ENCODE peak calls at places on chromosomes 13 and 19, in five cellular contexts. M is mesendoderm, L is IMR-90, Q is mesenchymal stem cell, Y is H1. O is an unnamed sample. For H3K4me1, the result is how much of the 10 kb centered on the place peaks cover.

GRCh38 chr13:102286326-102286725 is 115.5 kb downstream of the FGF14 start:
- DNase-seq in Y (no peak), L (peak), M (peak), Q (peak), O (no peak)

GRCh38 chr13:76769238-76769859 is 116.9 kb downstream of the KCTD12 start:
- DNase-seq in Q (no peak), M (no peak), L (no peak), Y (no peak), O (no peak)

GRCh38 chr13:111872475-111873150 is 194.3 kb upstream of the SOX1 start:
- DNase-seq in M (no peak), Q (no peak), L (no peak), Y (no peak), O (no peak)

GRCh38 chr13:79212064-79212619 is 193.9 kb downstream of the RBM26 start:
- DNase-seq in L (no peak), M (no peak), Q (no peak), Y (no peak), O (no peak)

GRCh38 chr13:100461309-100462035 is 127.1 kb downstream of the GGACT start:
- DNase-seq in Q (peak), Y (no peak), L (peak), M (peak), O (no peak)

GRCh38 chr19:3249408-3249807 is 24.9 kb downstream of the CELF5 start:
- DNase-seq in M (peak), L (no peak), Q (no peak), Y (no peak), O (peak)

GRCh38 chr13:75876371-75877050 is 240.4 kb downstream of the LMO7 start:
- DNase-seq in Y (peak), M (peak), Q (peak), L (peak), O (peak)

GRCh38 chr13:73465629-73465974 is 406.8 kb downstream of the KLF5 start:
- DNase-seq in Q (peak), Y (no peak), M (no peak), L (peak), O (no peak)

GRCh38 chr19:8663920-8664670 is 33.7 kb downstream of the NFILZ start:
- DNase-seq in L (no peak), M (no peak), Q (no peak), Y (no peak), O (peak)

DNA sequence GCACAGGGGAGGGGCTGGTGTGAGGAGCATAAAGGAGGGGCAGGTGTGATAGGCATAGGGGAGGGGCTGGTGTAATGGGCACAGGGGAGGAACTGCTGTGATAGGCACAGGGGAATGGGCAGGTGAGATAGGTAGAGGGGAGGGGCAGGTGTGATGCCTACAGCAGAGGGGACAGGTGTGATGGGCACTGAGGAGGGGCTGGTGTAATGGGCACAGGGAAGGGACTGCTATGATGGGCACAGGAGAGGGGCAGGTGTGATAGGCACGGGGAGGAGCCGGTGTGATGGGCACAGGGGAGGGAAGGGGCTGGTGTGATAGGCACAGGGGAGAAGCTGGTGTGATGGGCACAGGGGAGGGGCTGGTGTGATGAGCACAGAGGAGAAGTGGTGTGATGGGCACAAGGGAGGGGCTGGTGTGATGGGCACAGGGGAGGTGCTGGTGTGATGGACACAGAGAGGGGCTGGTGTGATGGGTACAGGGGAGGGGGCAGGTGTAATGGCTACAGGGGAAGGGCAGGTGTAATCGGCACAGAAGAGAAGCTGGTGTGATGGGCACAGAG is 39.5 kb upstream of the POP4 start:
- DNase-seq in Q (no peak), L (no peak), Y (no peak), M (no peak), O (no peak)
- H4K8ac ChIP-seq in Q (no peak), L (no peak), Y (no peak), M (no peak), O (no peak)

GRCh38 chr13:30895773-30896172 is 10.3 kb upstream of the MEDAG start:
- DNase-seq in Y (no peak), Q (peak), M (peak), L (peak), O (no peak)
- H3K9ac ChIP-seq in Y (no peak), Q (peak), M (no peak), L (peak), O (no peak)

GRCh38 chr13:83692800-83693199 is 189.5 kb downstream of the SLITRK1 start:
- DNase-seq in M (peak), Y (no peak), L (no peak), Q (no peak), O (no peak)

DNA sequence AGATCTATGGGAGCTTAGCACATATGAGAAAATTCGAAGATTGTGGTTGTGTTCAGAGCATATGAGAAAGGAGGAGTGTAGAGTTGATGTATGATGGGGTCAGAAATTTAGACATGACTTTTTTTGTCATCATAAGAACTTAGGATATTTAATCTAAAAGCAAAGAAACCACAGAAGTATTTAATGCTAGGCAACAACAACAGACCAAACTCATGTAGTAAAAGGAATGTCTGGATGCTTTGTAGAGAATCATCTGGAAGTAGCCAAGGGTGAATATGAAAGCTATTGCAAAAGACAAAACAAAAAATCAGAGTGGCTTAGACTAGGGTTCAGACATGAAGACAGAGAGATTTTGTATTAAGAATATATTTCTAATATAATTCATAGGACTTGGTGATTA is 190.3 kb downstream of the SLITRK1 start:
- DNase-seq in L (no peak), Q (no peak), Y (no peak), M (no peak), O (no peak)
- H3K4me1 ChIP-seq in L (under half), Q (under half), Y (under half), M (under half), O (under half)

GRCh38 chr19:572891-573825 is 762 bp downstream of the BSG start:
- DNase-seq in Y (no peak), Q (peak), L (peak), M (peak), O (peak)
- H4K8ac ChIP-seq in Y (peak), Q (peak), L (peak), M (no peak), O (no peak)

DNA sequence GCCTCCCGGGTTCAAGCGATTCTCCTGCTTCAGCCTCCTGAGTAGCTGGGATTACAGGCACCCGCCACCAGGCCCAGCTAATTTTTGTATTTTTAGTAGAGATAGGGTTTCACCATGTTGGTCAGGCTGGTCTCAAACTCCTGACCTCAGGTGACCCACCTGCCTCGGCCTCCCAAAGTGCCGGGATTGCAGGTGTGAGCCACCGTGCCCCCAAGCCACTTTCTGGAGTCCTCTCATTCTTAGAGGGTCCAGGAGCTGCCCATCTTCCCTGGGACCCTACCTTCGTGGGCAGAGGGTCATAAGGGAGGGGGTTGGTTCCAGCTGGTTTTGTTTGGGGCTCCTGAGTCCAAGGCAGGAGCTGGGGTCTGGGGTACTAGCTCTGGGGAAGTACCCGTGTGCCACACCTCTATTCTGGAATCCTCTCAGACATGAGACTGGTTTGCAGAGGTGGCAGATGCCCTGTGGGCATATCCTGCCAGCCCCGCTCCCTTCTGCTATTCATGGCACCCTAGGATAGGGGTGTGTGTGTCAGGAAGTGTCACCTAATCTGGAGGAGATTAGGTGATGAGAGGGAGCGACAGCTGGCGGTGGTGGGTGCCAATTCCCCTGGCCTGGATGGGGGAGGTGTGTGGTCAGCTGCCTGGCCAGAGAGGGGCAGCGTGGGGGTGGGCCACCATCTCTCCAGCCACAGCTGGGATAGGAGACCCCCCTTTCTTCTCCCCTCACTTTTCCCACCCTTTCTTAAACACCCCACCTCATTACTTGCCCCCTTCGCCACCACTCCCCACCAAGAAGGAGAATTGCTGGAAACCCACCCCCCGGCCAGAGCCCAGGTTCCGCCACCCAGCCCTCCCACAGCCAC is 2.1 kb downstream of the PRMT1 start:
- DNase-seq in M (no peak), Q (no peak), Y (no peak), L (no peak), O (no peak)
- H3K9ac ChIP-seq in M (peak), Q (no peak), Y (no peak), L (no peak), O (no peak)

GRCh38 chr13:98547455-98547854 is 29.5 kb downstream of the STK24 start:
- DNase-seq in M (no peak), L (no peak), Y (no peak), Q (no peak), O (no peak)
- H3K4me1 ChIP-seq in M (under half), L (under half), Y (under half), Q (under half), O (under half)

DNA sequence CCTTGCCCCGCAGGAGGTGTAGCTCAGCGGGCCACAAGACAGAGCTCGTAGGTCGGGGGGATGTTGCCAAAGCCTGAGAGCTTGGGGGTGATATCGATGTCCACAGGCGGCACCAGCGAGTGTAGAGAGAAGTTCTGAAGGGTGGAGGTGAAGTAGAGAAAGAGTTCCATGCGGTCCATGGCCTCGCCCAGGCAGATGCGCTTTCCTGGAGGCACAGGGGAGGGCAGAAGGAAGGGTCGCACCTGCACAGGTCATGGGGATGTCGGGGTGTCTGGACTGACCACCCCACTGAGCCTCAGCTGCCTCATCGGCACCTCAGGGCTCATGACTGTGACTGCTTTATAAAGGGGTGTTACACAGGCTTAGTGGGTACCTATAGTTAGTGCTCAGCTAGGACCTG is 37.8 kb upstream of the CYP2A13 start:
- DNase-seq in Y (no peak), Q (no peak), M (no peak), L (no peak), O (no peak)
- H4K8ac ChIP-seq in Y (no peak), Q (no peak), M (no peak), L (no peak), O (no peak)

DNA sequence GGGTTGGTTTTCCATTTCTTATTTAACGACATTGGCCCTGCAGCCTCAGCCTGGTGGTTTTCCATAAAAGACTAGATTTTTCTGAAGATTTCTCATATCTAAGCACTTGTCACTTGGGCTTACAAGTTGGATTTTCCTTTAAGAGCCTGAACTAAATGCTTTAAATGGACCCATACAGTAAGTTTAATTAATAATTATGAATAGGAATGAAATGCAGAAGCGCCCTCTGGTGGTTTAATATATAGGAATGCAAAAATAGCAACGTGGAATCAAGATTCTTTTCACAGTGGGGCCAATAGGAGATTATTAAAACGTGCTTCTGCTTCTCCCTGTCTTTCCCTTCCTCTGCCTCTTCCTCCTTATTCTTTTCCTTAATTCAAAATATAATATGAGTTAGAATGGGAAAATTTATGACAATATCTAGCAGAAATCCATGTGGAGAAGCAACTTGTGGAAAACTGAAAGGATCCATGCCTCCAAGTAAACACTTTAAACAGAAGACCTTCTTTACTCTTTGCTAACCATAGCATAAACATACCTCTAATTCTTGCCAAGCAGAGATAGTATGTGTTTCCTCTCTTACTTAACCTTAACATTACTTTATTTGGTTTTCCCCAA is 324.0 kb downstream of the GPC5 start:
- DNase-seq in M (peak), Q (peak), Y (no peak), L (peak), O (no peak)
- H3K9ac ChIP-seq in M (no peak), Q (peak), Y (no peak), L (no peak), O (no peak)